ENCODE peak calls at places on chromosomes 1 and 21, in four cellular contexts. K is brain microvascular endothelial cell; S is CD4-positive, alpha-beta memory T cell; L is stomach. Y is an unnamed sample.

GRCh38 chr1:147062951-147063350 is 109.3 kb downstream of the PRKAB2 start:
- DNase-seq in K (no peak), S (no peak), L (no peak), Y (peak; percentile 20)

GRCh38 chr1:83511327-83511726 is 487.6 kb downstream of the TTLL7 start:
- DNase-seq in K (no peak), S (no peak), L (no peak), Y (no peak)

GRCh38 chr1:116067564-116067887 is 43.7 kb upstream of the MAB21L3 start:
- DNase-seq in K (peak; percentile 83), S (no peak), L (no peak), Y (peak; percentile 85)

GRCh38 chr1:54850737-54851136 is 36.3 kb downstream of the DHCR24 start:
- DNase-seq in K (peak; percentile 91), S (no peak), L (no peak), Y (no peak)

GRCh38 chr1:6037338-6037762 is 8.3 kb upstream of the KCNAB2 start:
- DNase-seq in K (peak; percentile 87), S (no peak), L (no peak), Y (no peak)

GRCh38 chr1:21508580-21509350 is 458 bp upstream of the ALPL start:
- DNase-seq in K (no peak), S (peak; percentile 46), L (peak; percentile 76), Y (peak; percentile 91)

GRCh38 chr1:56056438-56057312 is 522.7 kb downstream of the PLPP3 start:
- DNase-seq in K (peak; percentile 34), S (no peak), L (no peak), Y (peak; percentile 68)

GRCh38 chr1:33149453-33150190 is 32.2 kb downstream of the TRIM62 start:
- DNase-seq in K (no peak), S (no peak), L (peak; percentile 93), Y (no peak)

GRCh38 chr1:234931404-234931973 is 197.1 kb downstream of the TOMM20 start:
- DNase-seq in K (no peak), S (no peak), L (no peak), Y (no peak)

GRCh38 chr1:193083365-193084088 is 21.7 kb downstream of the GLRX2 start:
- DNase-seq in K (no peak), S (no peak), L (no peak), Y (no peak)

GRCh38 chr1:67173988-67174387 is 7.7 kb downstream of the IL23R start:
- DNase-seq in K (no peak), S (no peak), L (no peak), Y (no peak)

GRCh38 chr1:184396081-184396480 is 9.3 kb downstream of the C1orf21 start:
- DNase-seq in K (no peak), S (no peak), L (no peak), Y (no peak)

GRCh38 chr1:229170778-229171505 is 100.0 kb upstream of the RAB4A start:
- DNase-seq in K (no peak), S (no peak), L (no peak), Y (no peak)

GRCh38 chr21:41663805-41664788 is 102.8 kb downstream of the RIPK4 start:
- DNase-seq in K (peak; percentile 46), S (no peak), L (no peak), Y (peak; percentile 27)

GRCh38 chr1:88180449-88181108 is 503.5 kb upstream of the PKN2 start:
- DNase-seq in K (peak; percentile 52), S (peak; percentile 35), L (peak; percentile 69), Y (peak; percentile 82)

GRCh38 chr21:39073717-39074116 is 109.5 kb downstream of the PSMG1 start:
- DNase-seq in K (no peak), S (no peak), L (no peak), Y (no peak)

GRCh38 chr1:94045465-94046056 is 75.4 kb downstream of the ABCA4 start:
- DNase-seq in K (peak; percentile 99), S (peak; percentile 23), L (peak; percentile 83), Y (peak; percentile 75)

DNA sequence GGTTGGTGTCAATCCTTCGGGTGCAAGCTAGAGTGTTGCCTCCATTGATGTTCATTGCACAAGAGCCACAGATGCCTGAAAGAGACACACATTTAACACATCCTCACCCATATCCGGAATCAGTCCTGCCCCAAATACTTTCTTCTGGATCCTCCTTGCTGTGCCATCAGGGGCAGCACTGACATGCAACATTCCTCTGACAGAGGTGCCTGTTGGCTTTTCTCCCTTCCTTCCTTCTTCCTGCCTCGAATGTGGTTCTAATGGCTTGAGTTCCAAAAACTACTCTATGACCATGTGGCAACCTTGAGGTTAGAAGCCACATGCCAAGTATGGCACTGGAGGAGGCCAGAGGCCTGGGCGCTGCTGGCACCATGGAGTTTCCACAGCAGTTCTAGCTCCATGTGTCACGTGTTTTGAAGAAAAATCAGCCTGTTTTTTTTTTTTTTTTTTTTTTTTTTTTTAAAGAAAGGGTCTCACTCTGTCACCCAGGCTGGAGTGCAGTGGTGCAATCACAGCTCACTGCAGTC is 17.0 kb upstream of the ATP13A2 start:
- DNase-seq in K (no peak), S (no peak), L (no peak), Y (no peak)
- H3K36me3 ChIP-seq in K (peaks cover 47% of the 10 kb centered on the region), S (peaks cover 51% of the 10 kb centered on the region), L (peaks cover 54% of the 10 kb centered on the region), Y (peaks cover 66% of the 10 kb centered on the region)

GRCh38 chr1:226965581-226966440 is 25.7 kb downstream of the COQ8A start:
- DNase-seq in K (no peak), S (no peak), L (no peak), Y (no peak)

GRCh38 chr1:226967665-226968064 is 27.6 kb downstream of the COQ8A start:
- DNase-seq in K (no peak), S (no peak), L (no peak), Y (no peak)

GRCh38 chr1:226964068-226964425 is 24.0 kb downstream of the COQ8A start:
- DNase-seq in K (no peak), S (no peak), L (no peak), Y (no peak)

GRCh38 chr1:226964611-226965486 is 24.8 kb downstream of the COQ8A start:
- DNase-seq in K (no peak), S (no peak), L (no peak), Y (no peak)

DNA sequence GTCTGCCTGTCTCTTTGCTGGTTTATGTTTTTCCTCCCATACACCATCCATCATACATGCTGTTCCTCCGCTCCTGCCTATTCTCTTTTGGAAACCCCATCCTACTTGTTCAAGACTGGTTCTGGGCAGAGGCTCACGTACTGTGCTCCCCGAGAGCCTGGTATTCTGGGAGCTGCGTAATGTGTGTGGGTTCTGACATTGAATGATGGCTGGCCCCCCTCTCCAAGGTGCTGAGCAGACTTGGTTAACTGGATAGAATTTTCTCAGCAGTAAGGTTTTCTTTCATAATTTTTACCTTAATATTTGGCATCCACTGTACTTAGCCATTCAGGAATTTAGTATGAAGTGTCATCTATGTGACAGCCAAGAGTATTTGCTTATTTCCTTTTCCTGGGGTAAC is 26.6 kb downstream of the COQ8A start:
- DNase-seq in K (no peak), S (no peak), L (no peak), Y (no peak)
- H3K36me3 ChIP-seq in K (no peaks in the 10 kb centered on the region), S (peaks cover 12% of the 10 kb centered on the region), L (peaks cover 20% of the 10 kb centered on the region), Y (no peaks in the 10 kb centered on the region)

GRCh38 chr1:180193371-180194047 is 36.6 kb upstream of the LHX4 start:
- DNase-seq in K (no peak), S (no peak), L (no peak), Y (no peak)
- H3K36me3 ChIP-seq in K (peaks cover 64% of the 10 kb centered on the region), S (peaks cover 16% of the 10 kb centered on the region), L (peaks cover 63% of the 10 kb centered on the region), Y (peaks cover 5% of the 10 kb centered on the region)

DNA sequence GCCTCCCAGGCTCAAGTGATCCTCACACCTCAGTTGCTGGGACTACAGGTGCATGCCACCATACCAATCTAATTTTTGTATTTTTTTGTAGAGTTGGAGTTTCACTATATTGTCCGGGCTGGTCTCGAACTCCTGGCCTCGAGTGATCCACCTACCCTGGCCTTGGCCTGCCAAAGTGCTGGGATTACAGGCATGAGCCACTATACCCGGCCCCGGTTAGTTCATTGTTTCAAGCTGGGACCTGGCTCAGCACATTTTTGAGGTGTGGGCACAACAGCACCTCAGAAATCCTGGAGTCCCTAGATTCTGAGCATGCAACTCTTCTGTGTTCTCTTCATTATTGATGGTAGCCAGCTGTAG is 21.3 kb downstream of the SH2D2A start:
- DNase-seq in K (no peak), S (no peak), L (no peak), Y (no peak)
- H3K36me3 ChIP-seq in K (peaks cover 67% of the 10 kb centered on the region), S (peaks cover 75% of the 10 kb centered on the region), L (peaks cover 86% of the 10 kb centered on the region), Y (peaks cover 69% of the 10 kb centered on the region)

GRCh38 chr1:31626451-31627202 is 9.1 kb downstream of the HCRTR1 start:
- DNase-seq in K (no peak), S (no peak), L (no peak), Y (no peak)
- H3K36me3 ChIP-seq in K (peaks cover 21% of the 10 kb centered on the region), S (peaks cover 43% of the 10 kb centered on the region), L (peaks cover 27% of the 10 kb centered on the region), Y (peaks cover 4% of the 10 kb centered on the region)

GRCh38 chr1:208048904-208049303 is 138.0 kb upstream of the CD34 start:
- DNase-seq in K (no peak), S (no peak), L (no peak), Y (no peak)
- H3K36me3 ChIP-seq in K (peaks cover 33% of the 10 kb centered on the region), S (no peaks in the 10 kb centered on the region), L (peaks cover 47% of the 10 kb centered on the region), Y (peaks cover 51% of the 10 kb centered on the region)

DNA sequence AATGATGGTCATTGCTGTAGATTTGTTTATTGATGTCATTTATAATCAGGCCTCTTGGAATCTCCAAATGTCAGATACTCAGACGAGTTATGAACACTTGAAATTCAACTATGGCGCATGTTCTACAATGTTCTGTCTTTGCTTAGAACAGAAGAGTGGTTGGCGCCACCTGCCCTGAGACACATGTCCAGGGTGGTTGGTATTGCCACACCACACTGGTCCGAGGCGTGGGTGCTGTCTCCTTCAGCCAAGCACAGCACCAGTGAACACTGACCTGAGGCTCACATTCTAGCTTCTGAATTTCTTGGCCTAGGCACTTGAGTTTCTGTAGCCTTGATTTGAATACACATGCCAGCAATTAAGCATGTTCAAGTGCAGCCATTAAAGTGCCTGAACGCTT is 10.1 kb upstream of the BMP8A start:
- DNase-seq in K (no peak), S (no peak), L (no peak), Y (no peak)
- H3K36me3 ChIP-seq in K (peaks cover 76% of the 10 kb centered on the region), S (peaks cover 61% of the 10 kb centered on the region), L (peaks cover 54% of the 10 kb centered on the region), Y (peaks cover 64% of the 10 kb centered on the region)

DNA sequence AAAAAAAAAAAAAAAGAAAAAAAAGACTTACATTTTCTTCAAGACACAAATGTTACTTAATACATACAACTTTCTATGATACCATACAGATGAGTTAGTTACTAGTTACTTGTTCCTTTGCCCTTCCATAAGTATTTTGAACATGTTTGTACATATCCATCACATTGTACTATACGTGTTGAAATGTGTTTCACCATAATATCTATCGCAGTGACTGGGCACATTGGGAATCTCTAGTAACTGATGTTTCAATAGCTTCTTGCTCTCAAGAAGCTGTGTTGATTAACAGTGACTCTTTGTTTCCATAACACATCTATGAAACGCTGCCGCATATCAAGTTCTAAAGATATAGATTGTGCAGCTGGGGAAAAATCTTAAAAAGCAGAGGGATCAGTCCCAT is 42.9 kb downstream of the KLHL20 start:
- DNase-seq in K (no peak), S (no peak), L (no peak), Y (no peak)
- H3K36me3 ChIP-seq in K (peaks cover 30% of the 10 kb centered on the region), S (peaks cover 52% of the 10 kb centered on the region), L (peaks cover 45% of the 10 kb centered on the region), Y (peaks cover 36% of the 10 kb centered on the region)